ENCODE peak calls at places on chromosomes 11 and 22, in nine cellular contexts. U is fibroblast of mammary gland; D is CD8-positive, alpha-beta T cell; H is stimulated activated naive CD8-positive, alpha-beta T cell treated with anti-CD3 and anti-CD28 coated beads, Interleukin-15, Interleukin-2, amounts not matched to agents 100 U/mL and 50 U/mL, for 24 hours; E is tibial nerve; C is Daoy; V is colonic mucosa; X is fibroblast of the aortic adventitia; N is stimulated activated CD4-positive, alpha-beta T cell treated with anti-CD3 and anti-CD28 coated beads, Interleukin-4, amount 100 ng/mL, for 4 hours. G is an unnamed sample.

GRCh38 chr11:14542384-14542783 is 22.2 kb upstream of the PSMA1 start:
- DNase-seq in U (no peak), D (no peak), H (no peak), E (no peak), C (no peak), V (no peak), X (no peak), N (no peak), G (no peak)

GRCh38 chr22:43152355-43153071 is 1.2 kb downstream of the TSPO start:
- DNase-seq in U (peak), D (peak), H (peak), E (peak), C (peak), V (peak), X (peak), N (peak), G (peak)

GRCh38 chr22:23566716-23567475 is 13.2 kb downstream of the IGLL1 start:
- DNase-seq in U (no peak), D (no peak), H (no peak), E (no peak), C (no peak), V (no peak), X (no peak), N (no peak), G (no peak)

GRCh38 chr11:84817998-84818397 is 809.1 kb downstream of the DLG2 start:
- DNase-seq in U (peak), D (no peak), H (no peak), E (no peak), C (no peak), V (no peak), X (peak), N (no peak), G (no peak)

GRCh38 chr11:27401280-27401679 is 38.3 kb upstream of the CCDC34 start:
- DNase-seq in U (no peak), D (no peak), H (no peak), E (no peak), C (no peak), V (no peak), X (no peak), N (no peak), G (no peak)

GRCh38 chr11:32494629-32495028 is 59.3 kb upstream of the WT1 start:
- DNase-seq in U (no peak), D (no peak), H (no peak), E (no peak), C (no peak), V (no peak), X (peak), N (no peak), G (no peak)

GRCh38 chr22:49197986-49198704 is 629.5 kb downstream of the BRD1 start:
- DNase-seq in U (no peak), D (no peak), H (no peak), E (no peak), C (no peak), V (no peak), X (no peak), N (no peak), G (no peak)

GRCh38 chr11:2142300-2142759 is 3.1 kb upstream of the IGF2 start:
- DNase-seq in U (peak), D (no peak), H (no peak), E (no peak), C (peak), V (no peak), X (peak), N (no peak), G (no peak)

GRCh38 chr11:128933481-128934178 is 9.0 kb downstream of the TP53AIP1 start:
- DNase-seq in U (no peak), D (no peak), H (no peak), E (no peak), C (no peak), V (no peak), X (no peak), N (no peak), G (no peak)

GRCh38 chr22:35399114-35399677 is 744 bp upstream of the MCM5 start:
- DNase-seq in U (no peak), D (no peak), H (peak), E (no peak), C (no peak), V (no peak), X (no peak), N (no peak), G (no peak)

GRCh38 chr11:1234771-1235614 is 12.1 kb downstream of the MUC5B start:
- DNase-seq in U (no peak), D (no peak), H (no peak), E (no peak), C (no peak), V (peak), X (no peak), N (no peak), G (no peak)

GRCh38 chr11:18617688-18618340 is 16.3 kb downstream of the SPTY2D1 start:
- DNase-seq in U (peak), D (no peak), H (peak), E (no peak), C (no peak), V (no peak), X (peak), N (peak), G (no peak)

GRCh38 chr22:19890502-19891349 is 36.1 kb upstream of the GNB1L start:
- DNase-seq in U (no peak), D (no peak), H (no peak), E (no peak), C (peak), V (no peak), X (no peak), N (no peak), G (no peak)

GRCh38 chr11:61295596-61295926 is 445 bp upstream of the VWCE start:
- DNase-seq in U (no peak), D (no peak), H (no peak), E (no peak), C (no peak), V (no peak), X (no peak), N (no peak), G (no peak)

GRCh38 chr22:25564320-25564978 is at the start of gene GRK3:
- DNase-seq in U (peak), D (peak), H (peak), E (peak), C (peak), V (peak), X (peak), N (peak), G (peak)

GRCh38 chr11:1774886-1775285 is 11.2 kb upstream of the CTSD start:
- DNase-seq in U (no peak), D (no peak), H (no peak), E (no peak), C (no peak), V (no peak), X (no peak), N (no peak), G (no peak)

GRCh38 chr11:117221775-117222517 is 9.9 kb downstream of the PCSK7 start:
- DNase-seq in U (peak), D (no peak), H (no peak), E (peak), C (peak), V (peak), X (peak), N (no peak), G (peak)

GRCh38 chr11:111918390-111919256 is at the start of gene C11orf52:
- DNase-seq in U (no peak), D (no peak), H (no peak), E (no peak), C (no peak), V (peak), X (no peak), N (no peak), G (no peak)

GRCh38 chr11:6705905-6706535 is 22.9 kb upstream of the MRPL17 start:
- DNase-seq in U (peak), D (no peak), H (peak), E (peak), C (peak), V (peak), X (peak), N (peak), G (peak)

GRCh38 chr11:133907216-133907615 is 49.6 kb downstream of the IGSF9B start:
- DNase-seq in U (no peak), D (no peak), H (no peak), E (no peak), C (no peak), V (no peak), X (no peak), N (no peak), G (no peak)

GRCh38 chr11:120146413-120147093 is 8.6 kb upstream of the TRIM29 start:
- DNase-seq in U (no peak), D (no peak), H (no peak), E (no peak), C (no peak), V (no peak), X (no peak), N (no peak), G (no peak)

GRCh38 chr22:27400811-27401210 is 400.7 kb downstream of the MN1 start:
- DNase-seq in U (no peak), D (no peak), H (no peak), E (no peak), C (no peak), V (no peak), X (no peak), N (no peak), G (no peak)

GRCh38 chr11:85076535-85077330 is 550.4 kb downstream of the DLG2 start:
- DNase-seq in U (peak), D (no peak), H (no peak), E (no peak), C (no peak), V (no peak), X (peak), N (no peak), G (no peak)

GRCh38 chr22:40484906-40485660 is 114.7 kb downstream of the SGSM3 start:
- DNase-seq in U (peak), D (no peak), H (no peak), E (no peak), C (no peak), V (no peak), X (peak), N (no peak), G (no peak)

GRCh38 chr11:2257023-2257700 is 13.2 kb downstream of the ASCL2 start:
- DNase-seq in U (no peak), D (no peak), H (no peak), E (no peak), C (no peak), V (peak), X (no peak), N (no peak), G (no peak)

GRCh38 chr11:47979378-47980092 is 824 bp upstream of the PTPRJ start:
- DNase-seq in U (no peak), D (no peak), H (no peak), E (no peak), C (no peak), V (no peak), X (no peak), N (no peak), G (no peak)

GRCh38 chr22:45007946-45008852 is 1.6 kb downstream of the PHF21B start:
- DNase-seq in U (no peak), D (no peak), H (peak), E (no peak), C (peak), V (no peak), X (no peak), N (no peak), G (peak)

GRCh38 chr22:48261706-48262105 is 1499.3 kb downstream of the TBC1D22A start:
- DNase-seq in U (no peak), D (no peak), H (no peak), E (no peak), C (no peak), V (no peak), X (no peak), N (no peak), G (no peak)

GRCh38 chr22:47322854-47323253 is 560.4 kb downstream of the TBC1D22A start:
- DNase-seq in U (no peak), D (no peak), H (no peak), E (no peak), C (peak), V (no peak), X (no peak), N (no peak), G (no peak)

GRCh38 chr11:128692750-128693578 is 908 bp upstream of the FLI1 start:
- DNase-seq in U (peak), D (no peak), H (peak), E (no peak), C (peak), V (no peak), X (peak), N (no peak), G (no peak)

GRCh38 chr11:19723572-19724342 is 11.1 kb downstream of the NAV2 start:
- DNase-seq in U (peak), D (no peak), H (peak), E (no peak), C (peak), V (no peak), X (no peak), N (peak), G (peak)

GRCh38 chr11:134976540-134976939 is 564.5 kb upstream of the B3GAT1 start:
- DNase-seq in U (no peak), D (no peak), H (no peak), E (no peak), C (peak), V (no peak), X (no peak), N (no peak), G (no peak)

GRCh38 chr22:45867118-45867905 is 109.7 kb downstream of the WNT7B start:
- DNase-seq in U (peak), D (no peak), H (no peak), E (no peak), C (no peak), V (peak), X (no peak), N (no peak), G (no peak)

GRCh38 chr11:14424096-14424495 is 65.1 kb upstream of the RRAS2 start:
- DNase-seq in U (peak), D (no peak), H (no peak), E (no peak), C (peak), V (no peak), X (peak), N (no peak), G (no peak)

GRCh38 chr11:86559311-86559945 is 113.0 kb downstream of the ME3 start:
- DNase-seq in U (peak), D (no peak), H (no peak), E (no peak), C (peak), V (no peak), X (peak), N (no peak), G (peak)

GRCh38 chr11:18713646-18714442 is 12.1 kb downstream of the IGSF22 start:
- DNase-seq in U (no peak), D (no peak), H (no peak), E (no peak), C (no peak), V (no peak), X (no peak), N (no peak), G (no peak)

GRCh38 chr11:82765466-82766034 is 31.9 kb upstream of the FAM181B start:
- DNase-seq in U (no peak), D (no peak), H (no peak), E (no peak), C (peak), V (no peak), X (no peak), N (peak), G (no peak)

GRCh38 chr11:67238894-67239794 is 27.1 kb upstream of the GRK2 start:
- DNase-seq in U (peak), D (no peak), H (no peak), E (no peak), C (peak), V (no peak), X (no peak), N (no peak), G (no peak)

GRCh38 chr11:1862588-1863351 is 9.9 kb downstream of the LSP1 start:
- DNase-seq in U (peak), D (no peak), H (no peak), E (no peak), C (peak), V (no peak), X (no peak), N (no peak), G (no peak)

G was measured in uterus.